ENCODE peak calls at places on chromosomes 12 and 14, in six cellular contexts. H is neuronal stem cell, Q is IMR-90, E is H1, M is mesenchymal stem cell, U is H9. A is an unnamed sample.

GRCh38 chr12:1167784-1168183 is 176.8 kb downstream of the ERC1 start:
- DNase-seq in H (no peak), E (no peak), U (no peak), M (no peak), Q (no peak), A (no peak)

GRCh38 chr12:94615284-94616216 is 34.8 kb downstream of the TMCC3 start:
- DNase-seq in M (no peak), H (no peak), U (no peak), E (no peak), Q (peak), A (peak)

GRCh38 chr12:65536876-65537661 is 258.6 kb downstream of the MSRB3 start:
- DNase-seq in Q (peak), H (no peak), E (no peak), U (no peak), M (peak), A (peak)

GRCh38 chr12:115914122-115914521 is 363.4 kb downstream of the MED13L start:
- DNase-seq in H (no peak), Q (no peak), E (no peak), U (no peak), M (no peak), A (no peak)

GRCh38 chr12:56601503-56601902 is 28.6 kb downstream of the BAZ2A start:
- DNase-seq in H (no peak), E (no peak), M (no peak), U (peak), Q (no peak), A (peak)

GRCh38 chr12:75878382-75878720 is 153.2 kb downstream of the PHLDA1 start:
- DNase-seq in U (no peak), E (no peak), H (no peak), M (peak), Q (peak), A (peak)

GRCh38 chr14:94174622-94175402 is 690 bp downstream of the PPP4R4 start:
- DNase-seq in M (no peak), Q (no peak), E (peak), H (peak), U (peak), A (peak)

GRCh38 chr12:54162741-54163140 is 26.0 kb downstream of the SMUG1 start:
- DNase-seq in H (no peak), E (no peak), M (no peak), Q (no peak), U (no peak), A (no peak)

GRCh38 chr14:73269729-73270651 is 32.7 kb downstream of the PAPLN start:
- DNase-seq in Q (peak), M (peak), E (no peak), H (no peak), U (peak), A (no peak)

GRCh38 chr14:61308198-61308597 is 13.2 kb upstream of the PRKCH start:
- DNase-seq in E (no peak), Q (no peak), U (no peak), M (no peak), H (no peak), A (no peak)

GRCh38 chr12:131104464-131105350 is 151.0 kb downstream of the ADGRD1 start:
- DNase-seq in E (peak), H (peak), Q (peak), U (peak), M (peak), A (peak)

GRCh38 chr12:14846878-14847580 is 3.7 kb upstream of the ART4 start:
- DNase-seq in M (no peak), E (no peak), U (no peak), Q (no peak), H (no peak), A (no peak)

GRCh38 chr14:52268191-52269061 is 928 bp downstream of the PTGDR start:
- DNase-seq in M (peak), H (peak), U (peak), E (peak), Q (peak), A (peak)

GRCh38 chr12:57146925-57147640 is at the start of gene LRP1-AS:
- DNase-seq in Q (no peak), U (no peak), E (no peak), M (no peak), H (no peak), A (no peak)

GRCh38 chr14:85634205-85634604 is 104.3 kb downstream of the FLRT2 start:
- DNase-seq in M (no peak), U (no peak), E (no peak), Q (no peak), H (no peak), A (no peak)

GRCh38 chr12:28998662-28999120 is 150.4 kb upstream of the FAR2 start:
- DNase-seq in M (peak), U (no peak), H (no peak), Q (peak), E (no peak), A (peak)

GRCh38 chr14:51547260-51547659 is 104.5 kb upstream of the FRMD6 start:
- DNase-seq in H (no peak), U (no peak), Q (peak), M (peak), E (no peak), A (peak)

GRCh38 chr12:71804505-71804904 is 35.1 kb upstream of the TBC1D15 start:
- DNase-seq in Q (no peak), E (peak), U (peak), H (no peak), M (no peak), A (peak)

GRCh38 chr12:109517619-109518018 is 40.2 kb downstream of the UBE3B start:
- DNase-seq in H (no peak), M (peak), E (no peak), Q (no peak), U (no peak), A (no peak)

GRCh38 chr14:65840118-65840751 is 427.7 kb downstream of the FUT8 start:
- DNase-seq in U (no peak), E (no peak), H (no peak), Q (no peak), M (no peak), A (no peak)

GRCh38 chr14:53764846-53765245 is 191.8 kb downstream of the BMP4 start:
- DNase-seq in Q (no peak), H (no peak), E (no peak), U (no peak), M (no peak), A (no peak)

GRCh38 chr12:120866143-120866542 is 38.0 kb downstream of the SPPL3 start:
- DNase-seq in Q (peak), M (no peak), U (no peak), H (no peak), E (no peak), A (no peak)

GRCh38 chr14:29039171-29039570 is 272.6 kb downstream of the FOXG1 start:
- DNase-seq in Q (peak), H (no peak), E (no peak), M (peak), U (no peak), A (peak)

GRCh38 chr12:49478949-49479664 is 59.7 kb upstream of the KCNH3 start:
- DNase-seq in H (no peak), E (peak), U (peak), M (no peak), Q (no peak), A (peak)

GRCh38 chr14:91082282-91082681 is 21.8 kb upstream of the RPS6KA5 start:
- DNase-seq in Q (no peak), U (no peak), H (no peak), M (no peak), E (no peak), A (no peak)

GRCh38 chr12:98580695-98581094 is 12.8 kb upstream of the SLC25A3 start:
- DNase-seq in E (no peak), U (no peak), H (no peak), M (no peak), Q (no peak), A (no peak)

GRCh38 chr12:27807063-27807703 is 27.1 kb upstream of the MANSC4 start:
- DNase-seq in M (peak), H (no peak), Q (no peak), E (no peak), U (no peak), A (peak)

GRCh38 chr14:53011053-53011462 is 60.2 kb upstream of the FERMT2 start:
- DNase-seq in H (peak), E (no peak), Q (peak), M (peak), U (peak), A (peak)

GRCh38 chr14:90514015-90514398 is 117.2 kb downstream of the CALM1 start:
- DNase-seq in Q (no peak), M (no peak), U (no peak), E (no peak), H (no peak), A (no peak)

GRCh38 chr14:104689620-104690265 is 325 bp downstream of the INF2 start:
- DNase-seq in Q (no peak), U (no peak), M (peak), E (no peak), H (no peak), A (no peak)

GRCh38 chr12:754238-754816 is 1.9 kb downstream of the WNK1 start:
- DNase-seq in H (no peak), Q (no peak), U (no peak), E (no peak), M (peak), A (no peak)

GRCh38 chr12:24197517-24197916 is 248.0 kb upstream of the SOX5 start:
- DNase-seq in E (no peak), U (peak), H (no peak), Q (no peak), M (peak), A (peak)

GRCh38 chr14:99413172-99413571 is 67.5 kb downstream of the SETD3 start:
- DNase-seq in Q (no peak), M (no peak), E (no peak), H (no peak), U (no peak), A (no peak)
- H2BK120ac ChIP-seq in Q (no peak), M (no peak), E (no peak), H (no peak), U (no peak), A (no peak)

DNA sequence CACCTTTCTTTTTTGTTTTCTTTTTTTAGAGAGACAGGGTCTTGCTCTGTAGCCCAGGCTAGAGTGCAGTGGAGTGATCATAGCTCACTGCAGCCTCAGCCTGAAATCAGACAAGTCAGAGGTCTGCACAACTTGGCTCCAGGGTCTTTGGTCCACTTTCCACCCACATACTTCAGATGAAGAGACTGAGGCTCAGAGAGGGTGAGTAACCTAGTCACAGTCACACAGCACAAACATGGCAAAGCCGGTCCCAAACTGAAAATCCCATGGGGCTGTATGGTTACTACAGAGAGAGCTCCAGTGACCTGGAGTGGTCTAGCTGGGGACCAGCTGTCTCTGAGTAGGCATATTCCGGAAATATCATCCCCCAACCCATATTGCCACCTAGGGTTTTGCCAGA is 19.2 kb downstream of the LHX5 start:
- DNase-seq in U (no peak), H (no peak), M (no peak), E (no peak), Q (no peak), A (no peak)
- H2BK120ac ChIP-seq in U (no peak), H (no peak), M (no peak), E (no peak), Q (no peak), A (no peak)

GRCh38 chr14:92512807-92513203 is 776 bp upstream of the RIN3 start:
- DNase-seq in H (no peak), M (peak), Q (no peak), E (no peak), U (no peak), A (no peak)
- H2BK120ac ChIP-seq in H (no peak), M (no peak), Q (peak), E (no peak), U (no peak), A (no peak)

DNA sequence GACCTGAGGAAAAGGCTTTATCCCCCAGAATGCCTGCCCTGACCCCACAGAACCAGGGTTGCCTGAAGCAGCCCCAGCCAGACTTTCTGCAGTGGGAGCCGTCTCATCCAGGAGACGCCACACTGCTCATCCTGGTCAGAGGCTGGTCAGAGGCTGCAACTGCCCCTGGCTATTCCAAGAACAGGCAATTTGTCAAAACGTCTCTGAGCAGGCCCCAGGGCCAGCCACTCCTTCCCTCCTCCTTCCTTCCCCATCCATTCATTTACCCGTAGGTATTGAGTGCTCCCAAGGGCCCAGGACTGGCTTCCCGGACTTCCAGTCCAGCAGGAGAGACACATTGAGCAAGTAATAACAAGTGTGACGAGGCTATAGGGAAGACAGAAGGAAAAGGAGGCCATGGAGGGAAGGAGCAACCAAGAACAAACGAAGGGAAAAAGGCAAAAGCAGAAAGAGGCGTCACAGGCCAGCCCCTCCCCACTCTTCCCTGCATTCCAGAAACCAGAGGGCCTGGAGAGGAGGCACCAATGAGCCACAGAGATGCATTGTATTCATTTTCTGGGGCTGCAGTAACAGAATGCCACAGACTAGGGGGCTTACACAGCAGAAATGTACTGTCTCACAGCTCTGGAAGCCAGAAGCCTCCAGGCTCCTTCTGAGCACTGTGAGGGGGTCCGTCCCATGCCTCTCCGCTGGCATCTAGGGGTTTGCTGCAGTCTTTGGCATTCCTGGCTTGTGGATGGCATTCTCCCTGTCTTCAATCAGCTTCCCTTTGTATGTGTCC is 21.0 kb upstream of the CD9 start:
- DNase-seq in M (peak), Q (peak), E (no peak), H (no peak), U (peak), A (peak)
- H2BK120ac ChIP-seq in M (peak), Q (peak), E (no peak), H (no peak), U (no peak), A (no peak)

GRCh38 chr14:68816183-68816942 is 23.5 kb upstream of the ZFP36L1 start:
- DNase-seq in M (peak), Q (peak), U (peak), E (peak), H (peak), A (peak)
- H2BK120ac ChIP-seq in M (peak), Q (peak), U (no peak), E (peak), H (peak), A (peak)

DNA sequence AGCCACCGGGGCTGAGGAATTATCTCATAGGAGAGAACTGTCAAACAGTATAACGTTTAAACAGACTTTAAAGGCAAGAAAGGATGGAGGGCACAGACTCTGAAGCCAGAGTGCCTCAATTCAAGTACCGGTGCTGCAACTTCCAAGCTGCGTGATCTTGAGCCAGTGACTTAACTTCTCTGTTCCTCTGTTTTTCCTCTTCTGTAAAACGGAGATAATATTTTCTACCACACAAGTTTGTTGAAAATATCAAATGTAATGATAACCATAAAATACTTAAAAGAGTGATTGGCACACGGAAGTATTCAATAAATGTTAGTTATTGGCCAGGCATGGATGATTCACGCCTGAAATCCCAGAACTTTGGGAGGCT is 18.2 kb downstream of the BATF start:
- DNase-seq in U (no peak), H (no peak), E (no peak), M (no peak), Q (no peak), A (no peak)
- H2BK120ac ChIP-seq in U (no peak), H (no peak), E (no peak), M (no peak), Q (no peak), A (no peak)

GRCh38 chr12:114790276-114790675 is 106.3 kb upstream of the TBX3 start:
- DNase-seq in E (no peak), Q (no peak), U (no peak), M (no peak), H (no peak), A (peak)
- H2BK120ac ChIP-seq in E (no peak), Q (no peak), U (no peak), M (no peak), H (no peak), A (no peak)

A was measured in mesendoderm.